ENCODE peak calls at places on chromosomes 16 and 17, in nine cellular contexts. C is activated naive CD8-positive, alpha-beta T cell treated with anti-CD3 and anti-CD28 coated beads, Interleukin-2, amount 50 U/mL, for 24 hours; W is IMR-90; Z is CD8-positive, alpha-beta T cell; P is NCI-H774; O is midbrain; U is activated T-helper 9 cell treated with anti-CD3 and anti-CD28 coated beads, Interleukin-2, amount 50 U/mL, for 16 hours; D is NCI-H146; T is nucleus accumbens. X is an unnamed sample.

GRCh38 chr17:82613283-82614094 is 34.8 kb downstream of the WDR45B start:
- DNase-seq in W (no peak), T (no peak), U (no peak), C (no peak), P (no peak), D (no peak), Z (no peak), O (no peak), X (peak; percentile 34)

GRCh38 chr16:66984902-66985311 is 3.5 kb upstream of the CES4A start:
- DNase-seq in C (peak; percentile 67), P (no peak), Z (no peak), W (no peak), D (no peak), T (no peak), U (peak; percentile 53), O (no peak), X (no peak)

GRCh38 chr17:1485748-1486376 is 6.6 kb downstream of the MYO1C start:
- DNase-seq in U (peak; percentile 58), Z (peak; percentile 43), C (peak; percentile 72), P (peak; percentile 2), O (no peak), T (no peak), D (peak; percentile 60), W (peak; percentile 60), X (no peak)

GRCh38 chr17:77670125-77670524 is 288.4 kb upstream of the TNRC6C start:
- DNase-seq in O (no peak), T (no peak), Z (no peak), D (no peak), U (no peak), C (no peak), W (no peak), P (no peak), X (no peak)

GRCh38 chr17:31416503-31416923 is 25.0 kb downstream of the RAB11FIP4 start:
- DNase-seq in Z (no peak), P (no peak), D (peak; percentile 27), U (no peak), O (peak; percentile 89), W (peak; percentile 6), T (peak; percentile 94), C (no peak), X (no peak)

GRCh38 chr17:81967533-81968395 is 6.8 kb upstream of the NOTUM start:
- DNase-seq in O (peak; percentile 86), T (peak; percentile 87), W (peak; percentile 32), P (peak; percentile 72), C (peak; percentile 89), Z (peak; percentile 77), U (peak; percentile 77), D (peak; percentile 60), X (peak; percentile 75)

GRCh38 chr16:21523411-21524067 is 75.8 kb upstream of the METTL9 start:
- DNase-seq in P (no peak), O (no peak), C (no peak), W (no peak), T (no peak), U (no peak), D (no peak), Z (no peak), X (no peak)

GRCh38 chr16:19173649-19174383 is 5.8 kb downstream of the SYT17 start:
- DNase-seq in C (no peak), O (no peak), D (no peak), Z (no peak), P (no peak), W (no peak), U (no peak), T (no peak), X (no peak)

GRCh38 chr16:47523342-47524006 is 62.3 kb downstream of the PHKB start:
- DNase-seq in C (no peak), Z (no peak), T (no peak), D (no peak), U (no peak), O (peak; percentile 12), W (no peak), P (no peak), X (no peak)

GRCh38 chr17:76271669-76272540 is 6.8 kb downstream of the UBALD2 start:
- DNase-seq in P (no peak), U (peak; percentile 74), D (no peak), T (no peak), O (no peak), Z (peak; percentile 62), W (no peak), C (peak; percentile 95), X (no peak)

GRCh38 chr17:80981062-80981902 is 10.4 kb upstream of the CHMP6 start:
- DNase-seq in Z (no peak), U (peak; percentile 24), C (peak; percentile 59), O (no peak), W (no peak), D (no peak), P (no peak), T (no peak), X (no peak)

GRCh38 chr16:1296688-1297412 is 12.6 kb upstream of the UBE2I start:
- DNase-seq in T (no peak), W (peak; percentile 81), U (no peak), O (no peak), Z (no peak), C (no peak), D (peak; percentile 59), P (no peak), X (no peak)

GRCh38 chr17:18132711-18133110 is 24.2 kb downstream of the MYO15A start:
- DNase-seq in C (no peak), U (no peak), O (no peak), P (no peak), Z (no peak), D (no peak), W (no peak), T (no peak), X (no peak)

GRCh38 chr17:82851381-82851780 is 11.6 kb upstream of the ZNF750 start:
- DNase-seq in U (no peak), D (no peak), O (no peak), T (no peak), Z (no peak), C (no peak), W (no peak), P (no peak), X (no peak)